ENCODE peak calls at places on chromosomes 1 and 21, in ten cellular contexts. One of them, this sample, is unnamed.

GRCh38 chr1:223123238-223123976 is 19.6 kb downstream of the TLR5 start:
- DNase-seq in heart left ventricle: peak; percentile 75
- DNase-seq in astrocyte of the spinal cord: peak; percentile 44
- DNase-seq in cardiac muscle cell: peak; percentile 82
- DNase-seq in left lung: peak; percentile 89
- DNase-seq in tibial nerve: peak; percentile 73
- DNase-seq in tibial artery: peak; percentile 73
- DNase-seq in progenitor cell of endocrine pancreas: peak; percentile 56
- DNase-seq in mesothelial cell of epicardium: no peak
- DNase-seq in Calu3: peak; percentile 84
- DNase-seq in this sample: peak; percentile 53

GRCh38 chr1:193957556-193958095 is 771.2 kb upstream of the B3GALT2 start:
- DNase-seq in heart left ventricle: no peak
- DNase-seq in astrocyte of the spinal cord: no peak
- DNase-seq in cardiac muscle cell: no peak
- DNase-seq in left lung: no peak
- DNase-seq in tibial nerve: no peak
- DNase-seq in tibial artery: no peak
- DNase-seq in progenitor cell of endocrine pancreas: no peak
- DNase-seq in mesothelial cell of epicardium: no peak
- DNase-seq in Calu3: no peak
- DNase-seq in this sample: no peak

GRCh38 chr1:29236993-29237905 is 927 bp downstream of the PTPRU start:
- DNase-seq in heart left ventricle: peak; percentile 39
- DNase-seq in astrocyte of the spinal cord: peak; percentile 37
- DNase-seq in cardiac muscle cell: peak; percentile 71
- DNase-seq in left lung: peak; percentile 87
- DNase-seq in tibial nerve: peak; percentile 29
- DNase-seq in tibial artery: peak; percentile 77
- DNase-seq in progenitor cell of endocrine pancreas: peak; percentile 42
- DNase-seq in mesothelial cell of epicardium: no peak
- DNase-seq in Calu3: peak; percentile 56
- DNase-seq in this sample: peak; percentile 19

GRCh38 chr1:201432814-201433213 is 11.3 kb upstream of the TNNI1 start:
- DNase-seq in heart left ventricle: no peak
- DNase-seq in astrocyte of the spinal cord: no peak
- DNase-seq in cardiac muscle cell: no peak
- DNase-seq in left lung: no peak
- DNase-seq in tibial nerve: no peak
- DNase-seq in tibial artery: no peak
- DNase-seq in progenitor cell of endocrine pancreas: no peak
- DNase-seq in mesothelial cell of epicardium: no peak
- DNase-seq in Calu3: no peak
- DNase-seq in this sample: no peak

GRCh38 chr1:37622131-37622530 is 12.6 kb downstream of the RSPO1 start:
- DNase-seq in heart left ventricle: no peak
- DNase-seq in astrocyte of the spinal cord: no peak
- DNase-seq in cardiac muscle cell: no peak
- DNase-seq in left lung: no peak
- DNase-seq in tibial nerve: no peak
- DNase-seq in tibial artery: no peak
- DNase-seq in progenitor cell of endocrine pancreas: no peak
- DNase-seq in mesothelial cell of epicardium: no peak
- DNase-seq in Calu3: no peak
- DNase-seq in this sample: no peak

GRCh38 chr21:36260030-36260787 is 59.8 kb upstream of the MORC3 start:
- DNase-seq in heart left ventricle: peak; percentile 34
- DNase-seq in astrocyte of the spinal cord: peak; percentile 84
- DNase-seq in cardiac muscle cell: peak; percentile 52
- DNase-seq in left lung: no peak
- DNase-seq in tibial nerve: peak; percentile 78
- DNase-seq in tibial artery: no peak
- DNase-seq in progenitor cell of endocrine pancreas: no peak
- DNase-seq in mesothelial cell of epicardium: no peak
- DNase-seq in Calu3: peak; percentile 48
- DNase-seq in this sample: no peak

GRCh38 chr1:198681831-198682756 is 43.3 kb downstream of the PTPRC start:
- DNase-seq in heart left ventricle: peak; percentile 48
- DNase-seq in astrocyte of the spinal cord: peak; percentile 98
- DNase-seq in cardiac muscle cell: no peak
- DNase-seq in left lung: peak; percentile 61
- DNase-seq in tibial nerve: peak; percentile 62
- DNase-seq in tibial artery: no peak
- DNase-seq in progenitor cell of endocrine pancreas: no peak
- DNase-seq in mesothelial cell of epicardium: no peak
- DNase-seq in Calu3: peak; percentile 66
- DNase-seq in this sample: peak; percentile 63

GRCh38 chr1:2194319-2194897 is at the start of gene FAAP20:
- DNase-seq in heart left ventricle: no peak
- DNase-seq in astrocyte of the spinal cord: no peak
- DNase-seq in cardiac muscle cell: peak; percentile 82
- DNase-seq in left lung: peak; percentile 92
- DNase-seq in tibial nerve: no peak
- DNase-seq in tibial artery: no peak
- DNase-seq in progenitor cell of endocrine pancreas: no peak
- DNase-seq in mesothelial cell of epicardium: no peak
- DNase-seq in Calu3: peak; percentile 52
- DNase-seq in this sample: no peak

GRCh38 chr1:58063095-58063494 is 483.4 kb downstream of the OMA1 start:
- DNase-seq in heart left ventricle: no peak
- DNase-seq in astrocyte of the spinal cord: no peak
- DNase-seq in cardiac muscle cell: no peak
- DNase-seq in left lung: no peak
- DNase-seq in tibial nerve: no peak
- DNase-seq in tibial artery: no peak
- DNase-seq in progenitor cell of endocrine pancreas: no peak
- DNase-seq in mesothelial cell of epicardium: no peak
- DNase-seq in Calu3: no peak
- DNase-seq in this sample: no peak

GRCh38 chr1:58064281-58064680 is 482.2 kb downstream of the OMA1 start:
- DNase-seq in heart left ventricle: no peak
- DNase-seq in astrocyte of the spinal cord: no peak
- DNase-seq in cardiac muscle cell: no peak
- DNase-seq in left lung: no peak
- DNase-seq in tibial nerve: no peak
- DNase-seq in tibial artery: no peak
- DNase-seq in progenitor cell of endocrine pancreas: no peak
- DNase-seq in mesothelial cell of epicardium: no peak
- DNase-seq in Calu3: no peak
- DNase-seq in this sample: no peak

GRCh38 chr1:58062635-58063034 is 483.9 kb downstream of the OMA1 start:
- DNase-seq in heart left ventricle: no peak
- DNase-seq in astrocyte of the spinal cord: no peak
- DNase-seq in cardiac muscle cell: no peak
- DNase-seq in left lung: no peak
- DNase-seq in tibial nerve: no peak
- DNase-seq in tibial artery: no peak
- DNase-seq in progenitor cell of endocrine pancreas: no peak
- DNase-seq in mesothelial cell of epicardium: no peak
- DNase-seq in Calu3: no peak
- DNase-seq in this sample: no peak

GRCh38 chr1:58067082-58067481 is 479.4 kb downstream of the OMA1 start:
- DNase-seq in heart left ventricle: no peak
- DNase-seq in astrocyte of the spinal cord: no peak
- DNase-seq in cardiac muscle cell: no peak
- DNase-seq in left lung: no peak
- DNase-seq in tibial nerve: no peak
- DNase-seq in tibial artery: no peak
- DNase-seq in progenitor cell of endocrine pancreas: no peak
- DNase-seq in mesothelial cell of epicardium: no peak
- DNase-seq in Calu3: peak; percentile 76
- DNase-seq in this sample: no peak

DNA sequence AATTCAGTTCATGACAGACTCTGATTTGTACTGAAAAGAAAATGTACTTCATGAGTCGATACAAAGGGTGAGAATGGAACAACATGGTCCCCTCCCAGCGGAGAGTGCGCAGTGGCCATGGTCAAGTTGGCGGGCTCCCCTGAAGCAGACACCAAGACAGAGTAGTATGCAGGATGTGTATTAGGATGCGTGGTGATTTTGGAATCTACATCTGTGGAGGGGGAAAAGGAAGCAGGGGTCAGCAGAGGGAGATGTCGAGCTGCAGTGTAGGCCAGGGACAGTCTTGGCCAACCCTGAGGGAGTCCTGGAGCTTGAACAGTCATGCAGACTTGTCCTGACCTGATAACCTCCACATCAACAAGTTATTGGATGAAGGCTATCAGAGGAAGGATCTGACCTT is 481.0 kb downstream of the OMA1 start:
- DNase-seq in heart left ventricle: no peak
- DNase-seq in astrocyte of the spinal cord: no peak
- DNase-seq in cardiac muscle cell: peak; percentile 22
- DNase-seq in left lung: no peak
- DNase-seq in tibial nerve: no peak
- DNase-seq in tibial artery: no peak
- DNase-seq in progenitor cell of endocrine pancreas: no peak
- DNase-seq in mesothelial cell of epicardium: no peak
- DNase-seq in Calu3: peak; percentile 26
- DNase-seq in this sample: no peak
- TF ChIP-seq CTCF in heart left ventricle: no peak
- TF ChIP-seq CTCF in astrocyte of the spinal cord: no peak
- TF ChIP-seq CTCF in cardiac muscle cell: no peak
- TF ChIP-seq CTCF in left lung: no peak
- TF ChIP-seq CTCF in tibial nerve: no peak
- TF ChIP-seq CTCF in tibial artery: no peak
- TF ChIP-seq CTCF in progenitor cell of endocrine pancreas: no peak
- TF ChIP-seq CTCF in mesothelial cell of epicardium: no peak
- TF ChIP-seq CTCF in Calu3: no peak
- TF ChIP-seq CTCF in this sample: no peak

DNA sequence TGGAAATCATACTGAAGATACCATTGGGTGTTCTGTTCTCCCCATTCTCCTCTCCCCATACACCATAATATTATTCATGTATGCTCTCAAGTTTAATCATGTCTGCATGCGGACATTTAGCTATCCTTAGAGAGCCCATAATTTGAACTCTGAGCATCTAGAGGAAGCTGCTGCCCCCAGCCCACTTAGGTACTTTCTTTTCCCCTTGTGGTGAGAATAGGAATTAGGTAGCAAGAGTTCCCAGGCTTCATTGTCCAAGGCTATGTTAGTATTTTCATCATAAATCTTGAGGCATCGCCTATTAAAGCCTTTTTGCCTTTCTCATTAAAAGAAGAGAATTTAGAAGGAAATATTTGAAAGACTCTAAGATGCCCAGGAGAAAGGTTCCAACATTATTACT is 96.3 kb downstream of the ROR1 start:
- DNase-seq in heart left ventricle: no peak
- DNase-seq in astrocyte of the spinal cord: no peak
- DNase-seq in cardiac muscle cell: no peak
- DNase-seq in left lung: no peak
- DNase-seq in tibial nerve: no peak
- DNase-seq in tibial artery: no peak
- DNase-seq in progenitor cell of endocrine pancreas: no peak
- DNase-seq in mesothelial cell of epicardium: no peak
- DNase-seq in Calu3: no peak
- DNase-seq in this sample: no peak
- TF ChIP-seq CTCF in heart left ventricle: no peak
- TF ChIP-seq CTCF in astrocyte of the spinal cord: no peak
- TF ChIP-seq CTCF in cardiac muscle cell: no peak
- TF ChIP-seq CTCF in left lung: no peak
- TF ChIP-seq CTCF in tibial nerve: no peak
- TF ChIP-seq CTCF in tibial artery: no peak
- TF ChIP-seq CTCF in progenitor cell of endocrine pancreas: peak; percentile 23
- TF ChIP-seq CTCF in mesothelial cell of epicardium: peak; percentile 30
- TF ChIP-seq CTCF in Calu3: no peak
- TF ChIP-seq CTCF in this sample: no peak

GRCh38 chr1:5917591-5918274 is 74.5 kb downstream of the NPHP4 start:
- DNase-seq in heart left ventricle: no peak
- DNase-seq in astrocyte of the spinal cord: no peak
- DNase-seq in cardiac muscle cell: no peak
- DNase-seq in left lung: no peak
- DNase-seq in tibial nerve: no peak
- DNase-seq in tibial artery: peak; percentile 40
- DNase-seq in progenitor cell of endocrine pancreas: no peak
- DNase-seq in mesothelial cell of epicardium: no peak
- DNase-seq in Calu3: no peak
- DNase-seq in this sample: no peak

GRCh38 chr1:5917281-5917590 is 75.0 kb downstream of the NPHP4 start:
- DNase-seq in heart left ventricle: no peak
- DNase-seq in astrocyte of the spinal cord: no peak
- DNase-seq in cardiac muscle cell: no peak
- DNase-seq in left lung: no peak
- DNase-seq in tibial nerve: no peak
- DNase-seq in tibial artery: peak; percentile 5
- DNase-seq in progenitor cell of endocrine pancreas: no peak
- DNase-seq in mesothelial cell of epicardium: no peak
- DNase-seq in Calu3: no peak
- DNase-seq in this sample: no peak

GRCh38 chr1:5920201-5920600 is 72.0 kb downstream of the NPHP4 start:
- DNase-seq in heart left ventricle: no peak
- DNase-seq in astrocyte of the spinal cord: no peak
- DNase-seq in cardiac muscle cell: no peak
- DNase-seq in left lung: no peak
- DNase-seq in tibial nerve: no peak
- DNase-seq in tibial artery: peak; percentile 57
- DNase-seq in progenitor cell of endocrine pancreas: no peak
- DNase-seq in mesothelial cell of epicardium: no peak
- DNase-seq in Calu3: no peak
- DNase-seq in this sample: no peak

GRCh38 chr1:5916572-5917280 is 75.5 kb downstream of the NPHP4 start:
- DNase-seq in heart left ventricle: no peak
- DNase-seq in astrocyte of the spinal cord: no peak
- DNase-seq in cardiac muscle cell: no peak
- DNase-seq in left lung: no peak
- DNase-seq in tibial nerve: no peak
- DNase-seq in tibial artery: peak; percentile 32
- DNase-seq in progenitor cell of endocrine pancreas: no peak
- DNase-seq in mesothelial cell of epicardium: no peak
- DNase-seq in Calu3: no peak
- DNase-seq in this sample: no peak

DNA sequence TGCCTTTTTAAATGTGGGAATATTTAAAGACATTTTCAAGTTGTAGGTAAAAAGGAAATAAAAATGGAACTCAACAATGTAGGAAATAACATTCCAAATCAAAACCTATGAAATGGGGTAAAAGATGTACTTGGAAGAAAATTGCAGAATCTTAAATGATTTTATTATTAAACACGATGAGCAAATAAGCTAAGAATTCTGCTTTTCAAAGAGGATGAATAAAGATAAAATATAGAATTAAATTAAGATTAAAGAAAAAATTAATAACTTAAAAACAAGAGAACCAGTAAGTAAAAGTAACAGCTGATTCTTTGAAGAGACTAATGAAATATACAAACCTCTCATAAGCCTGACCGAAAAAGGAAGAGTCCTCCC is 74.0 kb downstream of the NPHP4 start:
- DNase-seq in heart left ventricle: no peak
- DNase-seq in astrocyte of the spinal cord: no peak
- DNase-seq in cardiac muscle cell: no peak
- DNase-seq in left lung: no peak
- DNase-seq in tibial nerve: no peak
- DNase-seq in tibial artery: no peak
- DNase-seq in progenitor cell of endocrine pancreas: no peak
- DNase-seq in mesothelial cell of epicardium: no peak
- DNase-seq in Calu3: no peak
- DNase-seq in this sample: no peak
- TF ChIP-seq CTCF in heart left ventricle: no peak
- TF ChIP-seq CTCF in astrocyte of the spinal cord: no peak
- TF ChIP-seq CTCF in cardiac muscle cell: no peak
- TF ChIP-seq CTCF in left lung: no peak
- TF ChIP-seq CTCF in tibial nerve: no peak
- TF ChIP-seq CTCF in tibial artery: no peak
- TF ChIP-seq CTCF in progenitor cell of endocrine pancreas: no peak
- TF ChIP-seq CTCF in mesothelial cell of epicardium: no peak
- TF ChIP-seq CTCF in Calu3: no peak
- TF ChIP-seq CTCF in this sample: no peak

GRCh38 chr1:170929412-170929834 is 5.9 kb upstream of the MROH9 start:
- DNase-seq in heart left ventricle: no peak
- DNase-seq in astrocyte of the spinal cord: no peak
- DNase-seq in cardiac muscle cell: no peak
- DNase-seq in left lung: no peak
- DNase-seq in tibial nerve: no peak
- DNase-seq in tibial artery: no peak
- DNase-seq in progenitor cell of endocrine pancreas: no peak
- DNase-seq in mesothelial cell of epicardium: no peak
- DNase-seq in Calu3: no peak
- DNase-seq in this sample: no peak

GRCh38 chr1:170932236-170932635 is 3.1 kb upstream of the MROH9 start:
- DNase-seq in heart left ventricle: no peak
- DNase-seq in astrocyte of the spinal cord: no peak
- DNase-seq in cardiac muscle cell: no peak
- DNase-seq in left lung: no peak
- DNase-seq in tibial nerve: no peak
- DNase-seq in tibial artery: no peak
- DNase-seq in progenitor cell of endocrine pancreas: no peak
- DNase-seq in mesothelial cell of epicardium: no peak
- DNase-seq in Calu3: no peak
- DNase-seq in this sample: no peak

GRCh38 chr1:170929835-170930554 is 5.3 kb upstream of the MROH9 start:
- DNase-seq in heart left ventricle: peak; percentile 16
- DNase-seq in astrocyte of the spinal cord: peak; percentile 66
- DNase-seq in cardiac muscle cell: peak; percentile 71
- DNase-seq in left lung: no peak
- DNase-seq in tibial nerve: peak; percentile 51
- DNase-seq in tibial artery: no peak
- DNase-seq in progenitor cell of endocrine pancreas: peak; percentile 12
- DNase-seq in mesothelial cell of epicardium: no peak
- DNase-seq in Calu3: peak; percentile 38
- DNase-seq in this sample: no peak

GRCh38 chr1:170931650-170932049 is 3.7 kb upstream of the MROH9 start:
- DNase-seq in heart left ventricle: no peak
- DNase-seq in astrocyte of the spinal cord: no peak
- DNase-seq in cardiac muscle cell: no peak
- DNase-seq in left lung: peak; percentile 28
- DNase-seq in tibial nerve: no peak
- DNase-seq in tibial artery: no peak
- DNase-seq in progenitor cell of endocrine pancreas: no peak
- DNase-seq in mesothelial cell of epicardium: no peak
- DNase-seq in Calu3: no peak
- DNase-seq in this sample: no peak

DNA sequence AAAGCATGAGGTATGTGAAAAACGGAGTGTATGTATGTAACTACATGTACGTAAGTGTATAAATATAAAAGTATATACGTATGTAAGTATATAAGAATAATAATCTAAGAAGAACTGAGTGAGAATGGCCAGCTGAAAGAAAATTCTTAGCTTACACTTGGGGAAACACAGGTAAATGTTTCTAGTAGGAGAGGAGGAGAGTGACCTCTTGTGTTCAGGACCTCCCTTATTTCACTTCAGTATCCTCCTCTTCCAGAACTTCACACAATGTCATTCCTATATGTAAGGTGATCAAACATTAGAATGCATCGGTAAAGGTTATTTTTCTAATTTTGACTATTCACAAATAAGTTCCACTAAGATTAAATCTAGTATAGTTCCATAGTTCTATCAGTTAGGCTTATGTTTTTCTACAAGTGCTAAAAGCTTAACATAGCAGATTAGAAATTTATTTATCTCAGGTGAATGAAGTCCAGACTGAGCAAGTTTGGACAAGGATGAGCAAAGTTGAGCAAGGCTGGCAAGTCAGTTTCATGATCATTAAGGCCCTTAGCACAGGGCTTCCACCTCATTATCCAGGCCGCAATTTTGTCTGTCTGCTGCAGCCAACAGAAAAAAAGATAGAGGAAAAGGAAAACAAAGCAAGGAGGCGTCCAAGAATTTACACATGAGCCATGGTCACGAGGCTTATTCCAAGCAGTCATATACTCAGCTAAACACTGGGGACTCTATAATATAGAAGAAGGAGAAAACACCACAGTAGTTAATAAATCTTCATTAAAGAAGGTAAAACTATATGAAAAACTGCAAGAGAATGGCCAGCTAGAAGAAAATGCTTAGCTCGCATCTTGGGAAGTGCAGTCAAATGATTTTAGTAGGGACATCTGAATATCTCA is 7.1 kb upstream of the MROH9 start:
- DNase-seq in heart left ventricle: no peak
- DNase-seq in astrocyte of the spinal cord: no peak
- DNase-seq in cardiac muscle cell: no peak
- DNase-seq in left lung: no peak
- DNase-seq in tibial nerve: no peak
- DNase-seq in tibial artery: no peak
- DNase-seq in progenitor cell of endocrine pancreas: no peak
- DNase-seq in mesothelial cell of epicardium: no peak
- DNase-seq in Calu3: no peak
- DNase-seq in this sample: no peak
- TF ChIP-seq CTCF in heart left ventricle: no peak
- TF ChIP-seq CTCF in astrocyte of the spinal cord: peak; percentile 18
- TF ChIP-seq CTCF in cardiac muscle cell: no peak
- TF ChIP-seq CTCF in left lung: no peak
- TF ChIP-seq CTCF in tibial nerve: no peak
- TF ChIP-seq CTCF in tibial artery: no peak
- TF ChIP-seq CTCF in progenitor cell of endocrine pancreas: peak; percentile 20
- TF ChIP-seq CTCF in mesothelial cell of epicardium: no peak
- TF ChIP-seq CTCF in Calu3: no peak
- TF ChIP-seq CTCF in this sample: no peak